ENCODE peak calls at places on chromosomes 7 and 10, in eight cellular contexts. X is NCI-H1092 treated with DMSO at 0.1 percent for 48 hours, C is T-helper 1 cell, Z is sciatic nerve, U is lung, H is tibial artery, L is AG20443, B is fibroblast of the conjunctiva. M is an unnamed sample.

GRCh38 chr7:32251659-32252058 is 181.5 kb upstream of the PDE1C start:
- DNase-seq in U (no peak), H (no peak), X (no peak), B (no peak), L (no peak), C (no peak), Z (no peak), M (no peak)

GRCh38 chr10:90308223-90308622 is 549.6 kb downstream of the HTR7 start:
- DNase-seq in H (no peak), U (no peak), C (no peak), L (no peak), B (no peak), X (no peak), Z (no peak), M (no peak)

GRCh38 chr7:111749625-111750024 is 187.3 kb upstream of the IMMP2L start:
- DNase-seq in X (no peak), U (no peak), L (no peak), H (no peak), C (no peak), Z (no peak), B (no peak), M (no peak)

GRCh38 chr7:69992938-69993337 is 394.7 kb downstream of the AUTS2 start:
- DNase-seq in B (no peak), H (no peak), L (no peak), Z (no peak), X (no peak), C (no peak), U (no peak), M (no peak)

GRCh38 chr7:2798669-2799068 is 45.4 kb downstream of the GNA12 start:
- DNase-seq in Z (no peak), X (no peak), U (no peak), C (no peak), H (no peak), L (no peak), B (no peak), M (no peak)

GRCh38 chr7:86158111-86158510 is 485.6 kb upstream of the GRM3 start:
- DNase-seq in L (no peak), U (no peak), C (no peak), B (no peak), H (no peak), Z (no peak), X (no peak), M (no peak)

GRCh38 chr10:131657318-131657984 is 243.4 kb upstream of the PPP2R2D start:
- DNase-seq in X (no peak), B (no peak), U (no peak), Z (no peak), H (no peak), C (no peak), L (no peak), M (no peak)

GRCh38 chr7:155947051-155947450 is 134.8 kb upstream of the SHH start:
- DNase-seq in L (no peak), B (no peak), X (no peak), H (no peak), Z (no peak), U (no peak), C (no peak), M (peak)

GRCh38 chr10:42942279-42942932 is 134.5 kb upstream of the RET start:
- DNase-seq in C (no peak), Z (peak), U (peak), B (no peak), L (peak), H (peak), X (no peak), M (no peak)

GRCh38 chr7:26616235-26616634 is 248.2 kb downstream of the SKAP2 start:
- DNase-seq in X (no peak), B (no peak), C (no peak), H (no peak), L (no peak), U (no peak), Z (no peak), M (no peak)

GRCh38 chr7:56097700-56098099 is 4.9 kb upstream of the PHKG1 start:
- DNase-seq in L (peak), U (no peak), H (no peak), B (peak), X (no peak), C (no peak), Z (no peak), M (no peak)

GRCh38 chr7:80659120-80660055 is 20.9 kb downstream of the CD36 start:
- DNase-seq in X (peak), Z (no peak), C (no peak), B (peak), H (no peak), U (no peak), L (peak), M (peak)

GRCh38 chr7:762891-763290 is 35.8 kb upstream of the PRKAR1B start:
- DNase-seq in H (no peak), X (no peak), L (no peak), C (no peak), Z (no peak), U (no peak), B (no peak), M (no peak)

GRCh38 chr7:91137969-91138368 is 126.3 kb upstream of the FZD1 start:
- DNase-seq in B (no peak), U (no peak), Z (no peak), H (no peak), L (no peak), C (no peak), X (no peak), M (no peak)

GRCh38 chr7:24922099-24922773 is 57.7 kb downstream of the OSBPL3 start:
- DNase-seq in X (no peak), H (no peak), C (no peak), L (peak), U (no peak), Z (no peak), B (peak), M (no peak)

GRCh38 chr7:135277161-135277560 is 43.5 kb downstream of the STRA8 start:
- DNase-seq in H (no peak), L (no peak), U (no peak), X (no peak), Z (no peak), C (no peak), B (no peak), M (no peak)

GRCh38 chr10:85621562-85621961 is 745.0 kb downstream of the GRID1 start:
- DNase-seq in C (no peak), U (no peak), X (no peak), H (no peak), Z (no peak), L (no peak), B (no peak), M (no peak)

GRCh38 chr7:114081606-114082425 is 163.0 kb upstream of the PPP1R3A start:
- DNase-seq in H (no peak), C (no peak), Z (no peak), U (no peak), L (peak), X (peak), B (peak), M (peak)

GRCh38 chr10:14454629-14455028 is 123.9 kb upstream of the FRMD4A start:
- DNase-seq in H (no peak), C (no peak), L (no peak), X (no peak), B (no peak), Z (no peak), U (no peak), M (no peak)

GRCh38 chr7:142581341-142581740 is 167.9 kb upstream of the PRSS1 start:
- DNase-seq in B (no peak), X (no peak), C (no peak), H (no peak), Z (no peak), L (peak), U (no peak), M (peak)

GRCh38 chr7:159084069-159084801 is 60.4 kb downstream of the VIPR2 start:
- DNase-seq in Z (peak), L (no peak), U (no peak), C (no peak), X (no peak), B (no peak), H (peak), M (no peak)

GRCh38 chr7:101668726-101669125 is 39.6 kb upstream of the MYL10 start:
- DNase-seq in B (no peak), L (no peak), H (no peak), X (no peak), C (no peak), U (no peak), Z (no peak), M (no peak)

GRCh38 chr7:12369700-12370099 is 34.0 kb downstream of the VWDE start:
- DNase-seq in L (no peak), B (no peak), X (no peak), Z (no peak), U (no peak), H (no peak), C (no peak), M (no peak)

GRCh38 chr10:131733596-131733995 is 167.2 kb upstream of the PPP2R2D start:
- DNase-seq in B (no peak), Z (peak), C (no peak), H (no peak), U (no peak), L (no peak), X (no peak), M (no peak)

GRCh38 chr10:90111671-90112070 is 410.3 kb downstream of the KIF20B start:
- DNase-seq in U (no peak), L (no peak), C (no peak), X (no peak), Z (no peak), B (no peak), H (no peak), M (no peak)